ENCODE peak calls at places on chromosomes 16 and 17, in eight cellular contexts. J, G, H, A, T, L, Y and U are unnamed samples.

GRCh38 chr17:83186226-83186625 is 106.8 kb downstream of the METRNL start:
- DNase-seq in L (no peak), J (peak; percentile 5), T (no peak), Y (no peak), A (no peak), G (no peak), H (no peak), U (no peak)

GRCh38 chr17:49523706-49524472 is 28.8 kb downstream of the NGFR start:
- DNase-seq in H (peak; percentile 75), T (no peak), Y (no peak), J (peak; percentile 55), A (peak; percentile 46), L (peak; percentile 44), G (no peak), U (peak; percentile 68)

GRCh38 chr17:7021993-7022778 is 664 bp upstream of the BCL6B start:
- DNase-seq in A (peak; percentile 80), Y (peak; percentile 92), L (peak; percentile 89), G (peak; percentile 73), J (peak; percentile 89), T (peak; percentile 95), H (no peak), U (peak; percentile 82)

GRCh38 chr17:39606434-39607056 is 1.2 kb downstream of the NEUROD2 start:
- DNase-seq in A (no peak), T (no peak), G (no peak), J (no peak), H (no peak), Y (no peak), L (no peak), U (no peak)

GRCh38 chr16:89422527-89422904 is 67.8 kb downstream of the ANKRD11 start:
- DNase-seq in H (peak; percentile 66), Y (no peak), A (peak; percentile 58), T (no peak), L (peak; percentile 55), J (peak; percentile 57), G (no peak), U (peak; percentile 68)

GRCh38 chr16:11302977-11303376 is 21.8 kb upstream of the PRM1 start:
- DNase-seq in J (no peak), A (no peak), T (no peak), H (no peak), Y (no peak), G (no peak), L (no peak), U (no peak)

GRCh38 chr17:61755078-61755477 is 108.2 kb downstream of the BRIP1 start:
- DNase-seq in J (no peak), L (no peak), G (no peak), T (no peak), A (no peak), Y (no peak), H (no peak), U (no peak)

GRCh38 chr16:30030841-30031413 is at the start of gene TLCD3B:
- DNase-seq in L (no peak), A (no peak), Y (no peak), T (no peak), H (no peak), G (no peak), J (no peak), U (no peak)

GRCh38 chr17:74875155-74875969 is 2.6 kb upstream of the FDXR start:
- DNase-seq in A (no peak), Y (no peak), G (no peak), H (no peak), L (no peak), J (no peak), T (no peak), U (no peak)

GRCh38 chr17:39739020-39739884 is 1.5 kb downstream of the GRB7 start:
- DNase-seq in Y (peak; percentile 91), J (no peak), H (peak; percentile 16), G (peak; percentile 92), A (no peak), T (peak; percentile 95), L (no peak), U (peak; percentile 35)

GRCh38 chr17:17780941-17781590 is 55.7 kb downstream of the SREBF1 start:
- DNase-seq in G (peak; percentile 41), L (no peak), J (no peak), A (no peak), Y (no peak), H (peak; percentile 46), T (no peak), U (peak; percentile 87)

GRCh38 chr17:68468334-68468733 is 11.0 kb upstream of the WIPI1 start:
- DNase-seq in A (no peak), H (no peak), G (no peak), Y (no peak), L (no peak), T (no peak), J (no peak), U (no peak)

GRCh38 chr17:60468371-60468770 is 46.1 kb downstream of the CHCT1 start:
- DNase-seq in A (no peak), L (no peak), J (no peak), H (no peak), Y (no peak), G (no peak), T (no peak), U (no peak)

GRCh38 chr17:13002761-13003453 is 14.9 kb downstream of the ELAC2 start:
- DNase-seq in J (peak; percentile 61), G (peak; percentile 72), T (peak; percentile 80), A (peak; percentile 42), L (peak; percentile 57), Y (peak; percentile 71), H (peak; percentile 68), U (peak; percentile 76)

GRCh38 chr17:18143044-18143936 is 34.7 kb downstream of the MYO15A start:
- DNase-seq in T (peak; percentile 40), Y (peak; percentile 74), J (no peak), L (peak; percentile 21), H (no peak), G (peak; percentile 44), A (no peak), U (peak; percentile 36)

GRCh38 chr16:88504489-88505404 is 51.7 kb downstream of the ZFPM1 start:
- DNase-seq in J (no peak), H (no peak), G (no peak), Y (peak; percentile 99), T (no peak), L (no peak), A (no peak), U (no peak)

GRCh38 chr16:67235816-67236547 is 9.1 kb downstream of the TMEM208 start:
- DNase-seq in T (no peak), L (no peak), H (peak; percentile 79), G (no peak), Y (no peak), J (no peak), A (peak; percentile 65), U (no peak)

GRCh38 chr17:68207651-68208253 is 40.1 kb upstream of the AMZ2 start:
- DNase-seq in Y (no peak), J (no peak), H (no peak), T (no peak), L (no peak), A (no peak), G (no peak), U (no peak)

GRCh38 chr17:39222866-39223834 is 2.6 kb downstream of the STAC2 start:
- DNase-seq in G (no peak), H (peak; percentile 73), Y (no peak), J (no peak), A (no peak), L (no peak), T (no peak), U (no peak)

GRCh38 chr16:47577029-47577428 is 115.9 kb downstream of the PHKB start:
- DNase-seq in J (no peak), T (no peak), G (no peak), A (no peak), L (no peak), H (no peak), Y (no peak), U (no peak)

GRCh38 chr16:72552675-72553074 is 380.7 kb upstream of the PMFBP1 start:
- DNase-seq in Y (no peak), G (no peak), J (no peak), A (no peak), L (no peak), T (no peak), H (no peak), U (no peak)

GRCh38 chr16:15822957-15823356 is 33.9 kb downstream of the MYH11 start:
- DNase-seq in G (no peak), H (no peak), J (no peak), L (no peak), Y (no peak), T (no peak), A (no peak), U (no peak)

GRCh38 chr17:67379251-67379630 is 2.2 kb downstream of the PITPNC1 start:
- DNase-seq in Y (no peak), J (no peak), T (no peak), G (no peak), H (no peak), A (no peak), L (no peak), U (no peak)

GRCh38 chr17:35486920-35487727 is 38.6 kb upstream of the SLFN13 start:
- DNase-seq in H (peak; percentile 14), Y (no peak), A (peak; percentile 88), T (peak; percentile 28), L (peak; percentile 88), G (peak; percentile 32), J (peak; percentile 89), U (peak; percentile 75)

GRCh38 chr17:3780986-3781385 is 20.0 kb downstream of the ITGAE start:
- DNase-seq in H (no peak), L (no peak), G (no peak), J (no peak), A (no peak), T (no peak), Y (no peak), U (no peak)

GRCh38 chr16:87352818-87353217 is 30.8 kb downstream of the FBXO31 start:
- DNase-seq in G (no peak), T (no peak), H (no peak), L (no peak), Y (no peak), A (no peak), J (no peak), U (no peak)

GRCh38 chr17:49779730-49780220 is 8.7 kb upstream of the KAT7 start:
- DNase-seq in Y (peak; percentile 28), A (peak; percentile 27), H (peak; percentile 59), T (peak; percentile 34), J (no peak), G (peak; percentile 59), L (no peak), U (peak; percentile 47)

GRCh38 chr16:68086336-68086821 is 1.2 kb downstream of the NFATC3 start:
- DNase-seq in J (no peak), T (peak; percentile 69), L (no peak), G (peak; percentile 71), Y (peak; percentile 59), H (no peak), A (no peak), U (peak; percentile 28)

GRCh38 chr17:55549140-55549539 is 37.9 kb upstream of the SMIM36 start:
- DNase-seq in A (no peak), H (peak; percentile 19), L (no peak), G (no peak), J (no peak), Y (peak; percentile 48), T (no peak), U (peak; percentile 6)